ENCODE peak calls at places on chromosomes 12 and 14, in ten cellular contexts. A, G, E, W, H, S, O, U, J and K are unnamed samples.

GRCh38 chr12:81377771-81378170 is 299.9 kb downstream of the ACSS3 start:
- DNase-seq in A (no peak), G (no peak), E (no peak), W (no peak), H (no peak), S (no peak), O (no peak), U (no peak), J (no peak), K (peak; percentile 45)

GRCh38 chr14:35393826-35394225 is 10.7 kb downstream of the NFKBIA start:
- DNase-seq in A (no peak), G (no peak), E (no peak), W (no peak), H (no peak), S (no peak), O (no peak), U (no peak), J (no peak), K (no peak)

GRCh38 chr12:59874781-59875180 is 279.0 kb downstream of the SLC16A7 start:
- DNase-seq in A (no peak), G (no peak), E (peak; percentile 30), W (no peak), H (no peak), S (no peak), O (no peak), U (no peak), J (no peak), K (no peak)

GRCh38 chr12:94620611-94621010 is 29.7 kb downstream of the TMCC3 start:
- DNase-seq in A (no peak), G (no peak), E (no peak), W (no peak), H (no peak), S (no peak), O (no peak), U (no peak), J (no peak), K (no peak)

GRCh38 chr12:67573456-67573855 is 75.1 kb upstream of the DYRK2 start:
- DNase-seq in A (no peak), G (no peak), E (no peak), W (no peak), H (no peak), S (no peak), O (no peak), U (no peak), J (no peak), K (no peak)

GRCh38 chr14:70254476-70254961 is 65.8 kb upstream of the SLC8A3 start:
- DNase-seq in A (peak; percentile 78), G (peak; percentile 84), E (peak; percentile 84), W (peak; percentile 24), H (peak; percentile 49), S (peak; percentile 70), O (no peak), U (peak; percentile 71), J (peak; percentile 29), K (no peak)

GRCh38 chr12:9651265-9651729 is 18.2 kb upstream of the CLEC2D start:
- DNase-seq in A (no peak), G (no peak), E (no peak), W (no peak), H (no peak), S (no peak), O (no peak), U (no peak), J (peak; percentile 66), K (peak; percentile 63)

GRCh38 chr12:12331896-12332295 is 18.1 kb downstream of the MANSC1 start:
- DNase-seq in A (no peak), G (no peak), E (peak; percentile 50), W (peak; percentile 29), H (no peak), S (no peak), O (no peak), U (no peak), J (no peak), K (no peak)

GRCh38 chr12:54304187-54304810 is 3.5 kb upstream of the NFE2 start:
- DNase-seq in A (peak; percentile 93), G (peak; percentile 97), E (peak; percentile 80), W (peak; percentile 74), H (no peak), S (no peak), O (peak; percentile 93), U (peak; percentile 57), J (peak; percentile 74), K (peak; percentile 86)

GRCh38 chr14:94345344-94346072 is 22.4 kb upstream of the SERPINA6 start:
- DNase-seq in A (no peak), G (no peak), E (peak; percentile 78), W (peak; percentile 87), H (no peak), S (no peak), O (peak; percentile 57), U (no peak), J (peak; percentile 91), K (peak; percentile 94)

GRCh38 chr12:389138-390096 is at the start of gene KDM5A:
- DNase-seq in A (peak; percentile 94), G (peak; percentile 93), E (peak; percentile 95), W (peak; percentile 88), H (peak; percentile 92), S (peak; percentile 97), O (peak; percentile 98), U (peak; percentile 96), J (peak; percentile 95), K (peak; percentile 94)

GRCh38 chr14:32010561-32011188 is 66.4 kb upstream of the ARHGAP5 start:
- DNase-seq in A (no peak), G (no peak), E (peak; percentile 34), W (peak; percentile 69), H (no peak), S (no peak), O (peak; percentile 26), U (no peak), J (no peak), K (no peak)

GRCh38 chr12:55929306-55929791 is 1.6 kb upstream of the DGKA start:
- DNase-seq in A (no peak), G (no peak), E (no peak), W (no peak), H (peak; percentile 84), S (no peak), O (no peak), U (no peak), J (no peak), K (peak; percentile 27)

GRCh38 chr14:55904086-55904485 is 214.1 kb upstream of the PELI2 start:
- DNase-seq in A (no peak), G (no peak), E (no peak), W (no peak), H (no peak), S (no peak), O (no peak), U (no peak), J (no peak), K (no peak)

GRCh38 chr12:114669501-114670256 is 14.3 kb downstream of the TBX3 start:
- DNase-seq in A (no peak), G (no peak), E (peak; percentile 89), W (no peak), H (no peak), S (peak; percentile 60), O (no peak), U (no peak), J (peak; percentile 49), K (peak; percentile 68)

GRCh38 chr12:108611884-108612415 is 14.1 kb upstream of the TMEM119 start:
- DNase-seq in A (no peak), G (peak; percentile 50), E (peak; percentile 34), W (peak; percentile 83), H (no peak), S (peak; percentile 68), O (no peak), U (no peak), J (peak; percentile 56), K (peak; percentile 97)

GRCh38 chr12:89421093-89421835 is 69.0 kb upstream of the DUSP6 start:
- DNase-seq in A (no peak), G (no peak), E (no peak), W (no peak), H (no peak), S (no peak), O (peak; percentile 31), U (no peak), J (no peak), K (no peak)
- TF ChIP-seq CTCF in A (peak; percentile 16), G (no peak), E (no peak), W (no peak), H (no peak), S (peak; percentile 28), O (peak; percentile 13), U (peak; percentile 18), J (no peak), K (peak; percentile 27)

GRCh38 chr12:16454481-16454880 is 107.0 kb downstream of the MGST1 start:
- DNase-seq in A (no peak), G (no peak), E (no peak), W (peak; percentile 8), H (no peak), S (no peak), O (no peak), U (no peak), J (peak; percentile 44), K (no peak)

GRCh38 chr12:16453319-16453718 is 105.9 kb downstream of the MGST1 start:
- DNase-seq in A (no peak), G (no peak), E (no peak), W (no peak), H (no peak), S (no peak), O (no peak), U (no peak), J (no peak), K (no peak)

GRCh38 chr12:16449459-16449858 is 102.0 kb downstream of the MGST1 start:
- DNase-seq in A (no peak), G (no peak), E (no peak), W (no peak), H (no peak), S (no peak), O (no peak), U (no peak), J (peak; percentile 18), K (no peak)
- TF ChIP-seq CTCF in A (no peak), G (no peak), E (no peak), W (no peak), H (no peak), S (no peak), O (no peak), U (no peak), J (peak; percentile 10), K (no peak)

GRCh38 chr12:95919110-95919509 is 23.3 kb downstream of the CCDC38 start:
- DNase-seq in A (no peak), G (no peak), E (no peak), W (no peak), H (no peak), S (no peak), O (no peak), U (no peak), J (no peak), K (no peak)
- TF ChIP-seq CTCF in A (no peak), G (no peak), E (no peak), W (no peak), H (no peak), S (no peak), O (no peak), U (no peak), J (no peak), K (no peak)

DNA sequence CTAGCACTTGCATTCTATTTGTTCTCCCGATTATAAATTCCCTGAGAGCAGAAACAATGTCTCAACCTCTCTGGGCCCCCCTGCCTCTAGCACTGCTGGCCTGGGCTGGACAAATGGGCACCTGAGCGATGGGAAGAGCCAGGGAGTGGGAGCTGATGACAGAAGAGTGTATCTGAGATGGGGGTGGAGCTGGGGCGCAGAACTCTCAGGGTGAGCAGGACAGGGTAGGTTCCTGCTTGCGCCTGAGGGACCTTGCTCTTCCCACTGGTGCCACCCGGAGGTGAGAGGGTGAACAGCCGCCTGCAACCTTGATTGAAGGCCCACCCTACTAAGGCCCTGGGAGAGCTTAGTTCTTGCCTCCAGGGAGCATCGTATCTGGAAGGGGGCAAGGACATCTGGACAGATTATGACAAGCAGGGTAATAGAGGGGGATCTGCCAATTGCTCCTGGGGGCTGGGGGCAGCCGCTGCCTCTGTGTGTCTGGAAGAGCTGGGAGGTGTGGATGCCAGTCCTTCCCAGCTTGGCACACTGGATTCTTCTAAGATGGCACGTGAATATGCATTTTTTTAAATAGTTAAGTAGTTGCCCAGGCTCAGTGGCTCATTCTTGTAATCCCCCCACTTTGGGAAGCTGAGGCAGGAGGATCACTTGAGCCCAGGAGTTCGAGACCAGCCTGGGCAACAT is 43.0 kb upstream of the TSPAN9 start:
- DNase-seq in A (peak; percentile 74), G (no peak), E (peak; percentile 84), W (peak; percentile 66), H (peak; percentile 82), S (peak; percentile 83), O (no peak), U (peak; percentile 77), J (peak; percentile 77), K (peak; percentile 97)
- TF ChIP-seq CTCF in A (peak; percentile 63), G (peak; percentile 53), E (peak; percentile 69), W (peak; percentile 40), H (peak; percentile 69), S (peak; percentile 72), O (peak; percentile 76), U (peak; percentile 61), J (peak; percentile 83), K (peak; percentile 75)